ENCODE peak calls at places on chromosome 5, in four cellular contexts. One of them, this sample, is unnamed.

GRCh38 chr5:33444542-33444941 is 3.8 kb downstream of the TARS1 start:
- DNase-seq in GM12891: no peak
- DNase-seq in K562: no peak
- DNase-seq in GM12878: no peak
- DNase-seq in this sample: no peak

GRCh38 chr5:171604195-171604594 is 181.4 kb upstream of the SMIM23 start:
- DNase-seq in GM12891: no peak
- DNase-seq in K562: no peak
- DNase-seq in GM12878: no peak
- DNase-seq in this sample: no peak

GRCh38 chr5:10374032-10374431 is 20.5 kb downstream of the MARCHF6 start:
- DNase-seq in GM12891: no peak
- DNase-seq in K562: no peak
- DNase-seq in GM12878: no peak
- DNase-seq in this sample: no peak

GRCh38 chr5:163913548-163913947 is 408.1 kb downstream of the MAT2B start:
- DNase-seq in GM12891: no peak
- DNase-seq in K562: no peak
- DNase-seq in GM12878: no peak
- DNase-seq in this sample: no peak

GRCh38 chr5:180074462-180074861 is 2.9 kb upstream of the RNF130 start:
- DNase-seq in GM12891: no peak
- DNase-seq in K562: no peak
- DNase-seq in GM12878: no peak
- DNase-seq in this sample: no peak

GRCh38 chr5:94793816-94794198 is 175.3 kb downstream of the SLF1 start:
- DNase-seq in GM12891: no peak
- DNase-seq in K562: no peak
- DNase-seq in GM12878: no peak
- DNase-seq in this sample: no peak

GRCh38 chr5:132008961-132009680 is 2.3 kb downstream of the ACSL6 start:
- DNase-seq in GM12891: no peak
- DNase-seq in K562: peak; percentile 62
- DNase-seq in GM12878: no peak
- DNase-seq in this sample: no peak

GRCh38 chr5:31755299-31756053 is 116.5 kb downstream of the PDZD2 start:
- DNase-seq in GM12891: no peak
- DNase-seq in K562: no peak
- DNase-seq in GM12878: no peak
- DNase-seq in this sample: no peak

GRCh38 chr5:113151641-113152040 is 175.0 kb downstream of the DCP2 start:
- DNase-seq in GM12891: no peak
- DNase-seq in K562: no peak
- DNase-seq in GM12878: no peak
- DNase-seq in this sample: no peak

GRCh38 chr5:153960269-153961215 is 78.2 kb downstream of the FAM114A2 start:
- DNase-seq in GM12891: no peak
- DNase-seq in K562: no peak
- DNase-seq in GM12878: no peak
- DNase-seq in this sample: no peak

GRCh38 chr5:137752873-137753226 is 1.3 kb downstream of the HNRNPA0 start:
- DNase-seq in GM12891: no peak
- DNase-seq in K562: peak; percentile 42
- DNase-seq in GM12878: no peak
- DNase-seq in this sample: peak; percentile 41

GRCh38 chr5:150710165-150710564 is 9.3 kb upstream of the RBM22 start:
- DNase-seq in GM12891: no peak
- DNase-seq in K562: no peak
- DNase-seq in GM12878: no peak
- DNase-seq in this sample: no peak

GRCh38 chr5:172791291-172791690 is 20.3 kb upstream of the DUSP1 start:
- DNase-seq in GM12891: no peak
- DNase-seq in K562: no peak
- DNase-seq in GM12878: no peak
- DNase-seq in this sample: no peak

GRCh38 chr5:142713151-142713706 is 27.3 kb upstream of the FGF1 start:
- DNase-seq in GM12891: peak; percentile 57
- DNase-seq in K562: peak; percentile 85
- DNase-seq in GM12878: peak; percentile 61
- DNase-seq in this sample: peak; percentile 75

GRCh38 chr5:110255194-110255593 is 471.3 kb downstream of the TMEM232 start:
- DNase-seq in GM12891: no peak
- DNase-seq in K562: no peak
- DNase-seq in GM12878: no peak
- DNase-seq in this sample: no peak

GRCh38 chr5:147522435-147522834 is 12.6 kb upstream of the DPYSL3 start:
- DNase-seq in GM12891: no peak
- DNase-seq in K562: no peak
- DNase-seq in GM12878: no peak
- DNase-seq in this sample: no peak

GRCh38 chr5:71924980-71925379 is 182.3 kb upstream of the MAP1B start:
- DNase-seq in GM12891: no peak
- DNase-seq in K562: no peak
- DNase-seq in GM12878: no peak
- DNase-seq in this sample: no peak

GRCh38 chr5:146805099-146805498 is 73.5 kb downstream of the PPP2R2B start:
- DNase-seq in GM12891: no peak
- DNase-seq in K562: no peak
- DNase-seq in GM12878: no peak
- DNase-seq in this sample: no peak

GRCh38 chr5:43619911-43620310 is 16.9 kb downstream of the NNT start:
- DNase-seq in GM12891: no peak
- DNase-seq in K562: no peak
- DNase-seq in GM12878: no peak
- DNase-seq in this sample: no peak

GRCh38 chr5:74643160-74643562 is 2.6 kb upstream of the ENC1 start:
- DNase-seq in GM12891: no peak
- DNase-seq in K562: no peak
- DNase-seq in GM12878: no peak
- DNase-seq in this sample: peak; percentile 44

GRCh38 chr5:156634301-156634700 is 215.8 kb upstream of the PPP1R2B start:
- DNase-seq in GM12891: no peak
- DNase-seq in K562: no peak
- DNase-seq in GM12878: no peak
- DNase-seq in this sample: no peak

DNA sequence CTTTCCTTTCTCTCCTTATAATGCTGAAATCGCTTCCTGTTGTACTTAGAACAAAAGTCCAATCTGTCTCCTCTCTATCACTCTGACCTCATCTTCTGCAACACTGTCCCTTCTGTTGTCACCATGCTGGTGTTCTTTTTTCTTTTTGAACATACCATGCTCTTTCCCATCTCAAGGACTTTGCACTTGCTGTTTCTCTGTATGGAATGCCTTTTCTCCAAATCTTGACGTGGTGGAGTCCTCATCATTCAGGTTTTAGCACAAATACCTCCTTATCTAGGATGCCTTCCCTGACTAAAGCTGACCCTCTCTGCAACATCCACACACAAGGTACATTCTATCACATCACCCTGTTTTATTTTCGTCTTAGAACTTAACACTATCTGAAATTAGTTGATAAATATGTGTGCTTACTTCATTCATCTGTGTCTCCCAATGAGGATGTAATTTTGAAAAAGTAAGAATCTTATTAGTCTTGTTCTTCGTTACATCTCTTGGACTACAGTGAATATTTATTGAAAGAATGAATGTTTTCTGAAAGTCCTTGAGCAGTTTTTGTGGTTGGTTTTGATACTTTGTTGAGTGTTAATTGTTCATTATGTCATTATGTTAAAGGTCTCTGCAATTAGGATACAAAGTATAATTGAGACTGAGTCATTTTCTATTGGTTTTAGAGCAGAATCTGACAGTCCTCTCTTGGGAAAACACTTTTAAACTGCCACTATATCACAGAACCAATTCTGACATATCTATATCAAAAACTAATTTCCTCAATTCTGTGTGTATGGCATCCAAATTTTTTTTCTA is 145.3 kb upstream of the RASA1 start:
- DNase-seq in GM12891: no peak
- DNase-seq in K562: no peak
- DNase-seq in GM12878: no peak
- DNase-seq in this sample: no peak
- TF ChIP-seq SPI1 in GM12891: no peak
- TF ChIP-seq SPI1 in K562: no peak
- TF ChIP-seq SPI1 in GM12878: no peak
- TF ChIP-seq SPI1 in this sample: no peak

DNA sequence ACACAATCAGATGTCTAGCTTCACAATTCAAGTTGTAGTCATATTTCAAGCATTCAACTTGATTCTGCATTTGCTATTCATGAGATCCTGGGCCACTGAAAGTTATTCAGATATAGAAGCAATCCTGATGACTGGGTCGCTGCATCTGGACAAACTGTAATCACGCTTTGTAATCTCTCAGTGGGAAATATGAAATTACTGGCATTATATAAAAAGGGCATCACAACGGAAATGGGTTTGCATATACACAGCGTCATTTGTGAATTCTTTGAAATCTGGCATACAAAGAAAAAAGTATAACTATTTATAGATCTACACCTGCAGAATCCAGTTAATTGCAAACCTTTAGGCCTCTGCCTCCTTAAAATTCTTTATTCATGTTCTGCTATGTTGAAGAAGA is 102.2 kb downstream of the PARP8 start:
- DNase-seq in GM12891: no peak
- DNase-seq in K562: no peak
- DNase-seq in GM12878: no peak
- DNase-seq in this sample: no peak
- TF ChIP-seq SPI1 in GM12891: no peak
- TF ChIP-seq SPI1 in K562: no peak
- TF ChIP-seq SPI1 in GM12878: no peak
- TF ChIP-seq SPI1 in this sample: no peak

GRCh38 chr5:14400611-14401010 is 181.0 kb upstream of the OTULINL start:
- DNase-seq in GM12891: no peak
- DNase-seq in K562: no peak
- DNase-seq in GM12878: no peak
- DNase-seq in this sample: no peak
- TF ChIP-seq SPI1 in GM12891: no peak
- TF ChIP-seq SPI1 in K562: no peak
- TF ChIP-seq SPI1 in GM12878: no peak
- TF ChIP-seq SPI1 in this sample: no peak

GRCh38 chr5:129118405-129118804 is 23.9 kb downstream of the ISOC1 start:
- DNase-seq in GM12891: no peak
- DNase-seq in K562: no peak
- DNase-seq in GM12878: no peak
- DNase-seq in this sample: no peak
- TF ChIP-seq SPI1 in GM12891: no peak
- TF ChIP-seq SPI1 in K562: no peak
- TF ChIP-seq SPI1 in GM12878: no peak
- TF ChIP-seq SPI1 in this sample: no peak

GRCh38 chr5:17340816-17341215 is 123.4 kb downstream of the BASP1 start:
- DNase-seq in GM12891: no peak
- DNase-seq in K562: no peak
- DNase-seq in GM12878: no peak
- DNase-seq in this sample: no peak
- TF ChIP-seq SPI1 in GM12891: no peak
- TF ChIP-seq SPI1 in K562: no peak
- TF ChIP-seq SPI1 in GM12878: no peak
- TF ChIP-seq SPI1 in this sample: no peak

GRCh38 chr5:136621743-136622142 is 256.4 kb upstream of the TRPC7 start:
- DNase-seq in GM12891: no peak
- DNase-seq in K562: no peak
- DNase-seq in GM12878: no peak
- DNase-seq in this sample: no peak
- TF ChIP-seq SPI1 in GM12891: no peak
- TF ChIP-seq SPI1 in K562: no peak
- TF ChIP-seq SPI1 in GM12878: no peak
- TF ChIP-seq SPI1 in this sample: no peak

GRCh38 chr5:78497573-78498533 is 137.4 kb downstream of the SCAMP1 start:
- DNase-seq in GM12891: no peak
- DNase-seq in K562: no peak
- DNase-seq in GM12878: no peak
- DNase-seq in this sample: no peak
- TF ChIP-seq SPI1 in GM12891: no peak
- TF ChIP-seq SPI1 in K562: no peak
- TF ChIP-seq SPI1 in GM12878: no peak
- TF ChIP-seq SPI1 in this sample: no peak

GRCh38 chr5:2633992-2634391 is 117.5 kb downstream of the IRX2 start:
- DNase-seq in GM12891: no peak
- DNase-seq in K562: no peak
- DNase-seq in GM12878: no peak
- DNase-seq in this sample: no peak
- TF ChIP-seq SPI1 in GM12891: no peak
- TF ChIP-seq SPI1 in K562: no peak
- TF ChIP-seq SPI1 in GM12878: no peak
- TF ChIP-seq SPI1 in this sample: no peak